ENCODE peak calls at places on chromosomes 13 and 19, in ten cellular contexts. P is PC-3; T is gastrocnemius medialis; Q is effector memory CD4-positive, alpha-beta T cell; K is CD4-positive, alpha-beta T cell; U is substantia nigra; E is CD4-positive, CD25-positive, alpha-beta regulatory T cell; X is RWPE1; J is fibroblast of lung; W is stomach. O is an unnamed sample.

GRCh38 chr13:47499358-47500150 is 501.5 kb downstream of the SUCLA2 start:
- DNase-seq in P (peak), T (no peak), Q (no peak), K (no peak), U (no peak), E (no peak), X (peak), J (peak), W (no peak), O (no peak)

GRCh38 chr19:37914908-37915307 is 7.9 kb downstream of the SIPA1L3 start:
- DNase-seq in P (no peak), T (no peak), Q (no peak), K (no peak), U (no peak), E (no peak), X (no peak), J (no peak), W (no peak), O (no peak)

GRCh38 chr19:10764340-10764894 is 46.5 kb downstream of the DNM2 start:
- DNase-seq in P (no peak), T (no peak), Q (no peak), K (no peak), U (no peak), E (no peak), X (no peak), J (no peak), W (peak), O (no peak)

GRCh38 chr13:98222081-98222554 is 45.0 kb upstream of the RNF113B start:
- DNase-seq in P (peak), T (no peak), Q (no peak), K (no peak), U (no peak), E (no peak), X (no peak), J (peak), W (peak), O (no peak)

GRCh38 chr19:16368385-16369305 is 44.0 kb downstream of the KLF2 start:
- DNase-seq in P (no peak), T (no peak), Q (peak), K (peak), U (no peak), E (peak), X (no peak), J (no peak), W (no peak), O (no peak)

GRCh38 chr19:7382694-7383093 is 34.0 kb downstream of the ARHGEF18 start:
- DNase-seq in P (no peak), T (no peak), Q (no peak), K (no peak), U (no peak), E (no peak), X (no peak), J (no peak), W (no peak), O (no peak)

GRCh38 chr19:45311640-45312039 is 11.0 kb downstream of the CKM start:
- DNase-seq in P (no peak), T (peak), Q (no peak), K (no peak), U (no peak), E (no peak), X (no peak), J (no peak), W (no peak), O (no peak)

GRCh38 chr13:33676045-33676699 is 141.8 kb upstream of the RFC3 start:
- DNase-seq in P (peak), T (no peak), Q (no peak), K (no peak), U (no peak), E (no peak), X (no peak), J (no peak), W (peak), O (no peak)

GRCh38 chr19:17902701-17903100 is 30.1 kb upstream of the CCDC124 start:
- DNase-seq in P (no peak), T (no peak), Q (no peak), K (no peak), U (no peak), E (no peak), X (peak), J (peak), W (no peak), O (no peak)

GRCh38 chr13:21124853-21125252 is 51.5 kb downstream of the SKA3 start:
- DNase-seq in P (peak), T (no peak), Q (no peak), K (no peak), U (no peak), E (no peak), X (no peak), J (peak), W (no peak), O (no peak)

GRCh38 chr13:28544026-28544425 is 49.1 kb upstream of the FLT1 start:
- DNase-seq in P (no peak), T (no peak), Q (no peak), K (no peak), U (no peak), E (no peak), X (no peak), J (no peak), W (no peak), O (no peak)

GRCh38 chr19:2014081-2014693 is 1.3 kb downstream of the BTBD2 start:
- DNase-seq in P (no peak), T (no peak), Q (no peak), K (no peak), U (no peak), E (no peak), X (no peak), J (no peak), W (no peak), O (no peak)

GRCh38 chr13:67549331-67549730 is 319.2 kb upstream of the PCDH9 start:
- DNase-seq in P (peak), T (no peak), Q (no peak), K (no peak), U (no peak), E (no peak), X (no peak), J (peak), W (no peak), O (no peak)

GRCh38 chr13:32265726-32266125 is 49.4 kb downstream of the ZAR1L start:
- DNase-seq in P (no peak), T (no peak), Q (no peak), K (no peak), U (no peak), E (no peak), X (no peak), J (no peak), W (no peak), O (no peak)

GRCh38 chr19:900302-901111 is 7.2 kb downstream of the RNU6-9 start:
- DNase-seq in P (peak), T (no peak), Q (no peak), K (peak), U (no peak), E (peak), X (peak), J (no peak), W (no peak), O (no peak)

GRCh38 chr19:54458648-54459281 is 4.8 kb downstream of the LENG9 start:
- DNase-seq in P (no peak), T (no peak), Q (no peak), K (no peak), U (no peak), E (no peak), X (no peak), J (no peak), W (no peak), O (peak)

GRCh38 chr13:24083722-24084421 is 76.6 kb upstream of the SPATA13 start:
- DNase-seq in P (no peak), T (no peak), Q (no peak), K (no peak), U (no peak), E (no peak), X (no peak), J (no peak), W (no peak), O (no peak)

GRCh38 chr19:3670258-3670795 is 29.9 kb downstream of the PIP5K1C start:
- DNase-seq in P (no peak), T (peak), Q (no peak), K (no peak), U (no peak), E (no peak), X (no peak), J (peak), W (peak), O (peak)

GRCh38 chr13:28320209-28320608 is 174.7 kb downstream of the FLT1 start:
- DNase-seq in P (no peak), T (no peak), Q (no peak), K (no peak), U (no peak), E (no peak), X (no peak), J (no peak), W (no peak), O (no peak)

GRCh38 chr13:48783181-48783630 is 129.5 kb downstream of the CYSLTR2 start:
- DNase-seq in P (peak), T (peak), Q (no peak), K (no peak), U (peak), E (no peak), X (peak), J (peak), W (peak), O (peak)

GRCh38 chr19:42120276-42121010 is 11.8 kb downstream of the POU2F2 start:
- DNase-seq in P (no peak), T (no peak), Q (no peak), K (no peak), U (no peak), E (no peak), X (no peak), J (no peak), W (no peak), O (no peak)
- H3K27ac ChIP-seq in P (no peak), T (no peak), Q (peak), K (peak), U (no peak), E (peak), X (peak), J (no peak), W (no peak), O (no peak)

GRCh38 chr13:43487459-43487858 is 299.3 kb downstream of the ENOX1 start:
- DNase-seq in P (no peak), T (no peak), Q (no peak), K (no peak), U (no peak), E (no peak), X (no peak), J (no peak), W (no peak), O (no peak)
- H3K27ac ChIP-seq in P (no peak), T (no peak), Q (no peak), K (no peak), U (no peak), E (no peak), X (no peak), J (no peak), W (no peak), O (no peak)

GRCh38 chr13:30408319-30409101 is 13.8 kb upstream of the UBE2L5 start:
- DNase-seq in P (peak), T (peak), Q (peak), K (peak), U (peak), E (peak), X (peak), J (peak), W (peak), O (peak)
- H3K27ac ChIP-seq in P (no peak), T (peak), Q (peak), K (no peak), U (peak), E (peak), X (peak), J (peak), W (peak), O (peak)

DNA sequence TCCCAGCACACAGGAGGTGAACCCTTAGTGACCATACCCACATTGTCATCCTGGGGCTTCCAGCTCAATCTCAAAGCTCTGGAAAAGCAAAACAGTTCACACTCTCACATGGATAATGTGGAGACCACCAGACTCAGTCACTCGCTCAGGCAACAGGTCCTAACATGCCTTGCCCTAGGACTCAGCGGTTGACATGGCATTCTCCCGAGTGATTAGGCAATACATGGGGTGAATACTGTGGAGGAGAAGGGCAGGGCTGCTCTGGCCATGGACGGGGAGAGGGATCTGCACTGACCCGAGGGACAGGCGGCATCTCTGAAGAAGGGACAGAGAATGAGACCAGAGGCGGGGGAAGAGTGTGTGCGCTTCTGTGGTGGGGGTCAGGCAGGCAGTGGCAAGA is 44.4 kb upstream of the EPHX3 start:
- DNase-seq in P (no peak), T (peak), Q (no peak), K (no peak), U (no peak), E (no peak), X (peak), J (no peak), W (no peak), O (no peak)
- H3K27ac ChIP-seq in P (no peak), T (peak), Q (no peak), K (no peak), U (no peak), E (no peak), X (peak), J (no peak), W (no peak), O (peak)

GRCh38 chr19:5972355-5972731 is 5.6 kb downstream of the RANBP3 start:
- DNase-seq in P (no peak), T (no peak), Q (no peak), K (no peak), U (no peak), E (no peak), X (no peak), J (no peak), W (no peak), O (no peak)

GRCh38 chr19:5971714-5972354 is 6.1 kb downstream of the RANBP3 start:
- DNase-seq in P (no peak), T (no peak), Q (no peak), K (no peak), U (no peak), E (no peak), X (no peak), J (no peak), W (no peak), O (no peak)

GRCh38 chr19:5974721-5975387 is 3.1 kb downstream of the RANBP3 start:
- DNase-seq in P (peak), T (no peak), Q (no peak), K (no peak), U (no peak), E (peak), X (no peak), J (no peak), W (no peak), O (no peak)

GRCh38 chr19:5973867-5974635 is 3.9 kb downstream of the RANBP3 start:
- DNase-seq in P (no peak), T (no peak), Q (no peak), K (no peak), U (no peak), E (no peak), X (no peak), J (no peak), W (no peak), O (no peak)

GRCh38 chr19:5973376-5973775 is 4.6 kb downstream of the RANBP3 start:
- DNase-seq in P (no peak), T (no peak), Q (no peak), K (no peak), U (no peak), E (no peak), X (no peak), J (no peak), W (no peak), O (no peak)
- H3K27ac ChIP-seq in P (no peak), T (no peak), Q (no peak), K (no peak), U (no peak), E (peak), X (no peak), J (no peak), W (no peak), O (no peak)

DNA sequence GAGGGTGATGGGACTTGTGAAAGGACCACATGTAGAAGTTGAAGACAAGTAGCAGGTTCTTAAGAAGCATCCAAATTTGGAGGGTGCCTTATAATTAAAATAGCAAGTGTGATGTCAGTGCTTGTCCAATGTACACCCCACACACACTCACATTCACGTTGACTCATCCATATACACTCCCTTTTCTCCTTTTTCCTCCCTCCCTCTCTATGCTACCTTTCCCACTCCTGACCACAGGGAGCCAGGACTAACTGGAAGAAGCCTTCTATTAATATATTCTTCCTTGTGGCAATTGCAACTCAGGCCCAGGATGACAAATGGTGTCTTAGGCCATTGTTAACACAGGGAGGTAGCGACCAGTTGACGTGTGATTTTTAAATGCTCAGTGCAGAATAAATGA is 16.3 kb upstream of the GPR183 start:
- DNase-seq in P (peak), T (no peak), Q (no peak), K (no peak), U (no peak), E (no peak), X (no peak), J (peak), W (no peak), O (no peak)
- H3K27ac ChIP-seq in P (peak), T (no peak), Q (peak), K (peak), U (no peak), E (peak), X (no peak), J (no peak), W (no peak), O (no peak)

DNA sequence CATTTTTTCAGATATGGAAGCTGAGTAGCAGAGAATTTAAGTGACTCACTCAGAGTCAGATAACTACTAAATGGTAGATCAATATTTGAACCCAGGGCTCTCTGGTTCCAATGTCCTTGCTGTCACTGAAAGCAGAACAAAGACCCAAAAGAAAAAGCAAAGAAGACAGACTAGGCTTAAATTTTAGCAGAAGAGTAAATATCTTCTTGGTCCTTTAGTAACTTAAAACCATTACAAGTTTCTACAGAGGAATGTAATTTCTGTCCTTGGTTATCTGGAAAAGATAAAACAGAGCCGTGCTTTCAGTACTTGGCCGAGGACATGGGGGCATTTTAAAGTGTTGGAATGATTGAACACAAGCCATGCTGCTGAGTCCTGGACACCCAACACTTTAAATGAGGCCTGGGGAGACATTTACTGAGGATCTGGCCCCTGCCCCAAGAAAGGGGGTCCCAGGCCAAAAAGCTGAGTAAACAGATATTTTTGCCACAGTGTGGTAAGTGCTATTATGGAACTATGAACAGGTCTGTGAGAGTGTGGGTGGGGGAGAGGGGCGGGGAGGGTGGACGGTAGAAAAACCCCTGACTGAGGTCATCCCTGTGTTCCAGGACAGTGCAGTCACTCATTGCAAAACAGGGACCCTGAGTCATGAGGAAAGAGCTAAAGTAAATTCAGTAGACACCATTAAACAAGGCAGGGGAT is 18.5 kb upstream of the KPNA3 start:
- DNase-seq in P (peak), T (peak), Q (no peak), K (no peak), U (no peak), E (no peak), X (peak), J (peak), W (no peak), O (no peak)
- H3K27ac ChIP-seq in P (no peak), T (peak), Q (no peak), K (no peak), U (no peak), E (no peak), X (no peak), J (no peak), W (no peak), O (no peak)

DNA sequence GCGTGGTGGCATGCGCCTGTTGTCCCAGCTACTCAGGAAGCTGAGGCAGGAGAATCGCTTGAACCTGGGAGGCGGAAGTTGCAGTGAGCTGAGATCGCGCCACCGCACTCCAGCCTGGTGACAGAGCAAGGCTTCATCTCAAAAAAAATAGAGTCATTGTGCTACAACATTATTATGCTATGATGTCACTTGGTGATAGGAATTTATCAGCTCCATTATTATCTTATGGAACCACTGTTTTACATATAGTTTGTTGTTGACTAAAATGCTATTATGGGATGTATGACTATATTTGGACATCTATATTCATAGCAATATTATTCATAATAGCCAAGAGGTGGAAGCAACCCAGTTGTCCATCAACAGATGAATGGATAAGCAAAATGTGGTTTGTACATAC is 26.4 kb upstream of the SLC7A1 start:
- DNase-seq in P (no peak), T (no peak), Q (no peak), K (no peak), U (no peak), E (no peak), X (no peak), J (peak), W (no peak), O (no peak)
- H3K27ac ChIP-seq in P (no peak), T (no peak), Q (no peak), K (no peak), U (no peak), E (no peak), X (no peak), J (no peak), W (no peak), O (no peak)

O was measured in ascending aorta.